ENCODE peak calls at places on chromosome 19, in four cellular contexts. One of them, this sample, is unnamed.
A peak's percentile ranks its signal among the peaks of the same experiment; 100 is the strongest.

GRCh38 chr19:40101813-40102212 is 11.1 kb upstream of the ZNF780A start:
- DNase-seq in neural crest cell: no peak
- DNase-seq in GM06990: no peak
- DNase-seq in WTC11: no peak
- DNase-seq in this sample: no peak

GRCh38 chr19:33390908-33391630 is 17.6 kb downstream of the CEBPG start:
- DNase-seq in neural crest cell: no peak
- DNase-seq in WTC11: no peak
- DNase-seq in GM06990: no peak
- DNase-seq in this sample: peak; percentile 10

GRCh38 chr19:5908773-5909442 is 4.2 kb downstream of the VMAC start:
- DNase-seq in GM06990: no peak
- DNase-seq in neural crest cell: no peak
- DNase-seq in WTC11: no peak
- DNase-seq in this sample: no peak

GRCh38 chr19:3149526-3150505 is 14.0 kb downstream of the GNA15 start:
- DNase-seq in neural crest cell: no peak
- DNase-seq in WTC11: no peak
- DNase-seq in GM06990: no peak
- DNase-seq in this sample: no peak

GRCh38 chr19:40216013-40216776 is 2.0 kb downstream of the TTC9B start:
- DNase-seq in neural crest cell: no peak
- DNase-seq in GM06990: no peak
- DNase-seq in WTC11: no peak
- DNase-seq in this sample: no peak

GRCh38 chr19:35741216-35741541 is 1.1 kb downstream of the IGFLR1 start:
- DNase-seq in GM06990: no peak
- DNase-seq in WTC11: no peak
- DNase-seq in neural crest cell: no peak
- DNase-seq in this sample: no peak

GRCh38 chr19:35299523-35300339 is 7.8 kb downstream of the MAG start:
- DNase-seq in WTC11: peak; percentile 74
- DNase-seq in neural crest cell: no peak
- DNase-seq in GM06990: no peak
- DNase-seq in this sample: no peak

GRCh38 chr19:33861950-33862349 is 65.3 kb downstream of the KCTD15 start:
- DNase-seq in neural crest cell: no peak
- DNase-seq in GM06990: no peak
- DNase-seq in WTC11: no peak
- DNase-seq in this sample: no peak

GRCh38 chr19:45186509-45187334 is 8.1 kb downstream of the BLOC1S3 start:
- DNase-seq in GM06990: no peak
- DNase-seq in WTC11: no peak
- DNase-seq in neural crest cell: no peak
- DNase-seq in this sample: no peak

GRCh38 chr19:28764066-28764465 is 448.9 kb downstream of the UQCRFS1 start:
- DNase-seq in GM06990: no peak
- DNase-seq in neural crest cell: no peak
- DNase-seq in WTC11: no peak
- DNase-seq in this sample: no peak

GRCh38 chr19:11284535-11284934 is 11.4 kb upstream of the TSPAN16 start:
- DNase-seq in neural crest cell: no peak
- DNase-seq in WTC11: no peak
- DNase-seq in GM06990: no peak
- DNase-seq in this sample: no peak

GRCh38 chr19:16850133-16850532 is 20.9 kb downstream of the SIN3B start:
- DNase-seq in neural crest cell: no peak
- DNase-seq in GM06990: no peak
- DNase-seq in WTC11: no peak
- DNase-seq in this sample: no peak

GRCh38 chr19:45492627-45493470 is 4.0 kb downstream of the RTN2 start:
- DNase-seq in GM06990: peak; percentile 81
- DNase-seq in WTC11: peak; percentile 88
- DNase-seq in neural crest cell: peak; percentile 33
- DNase-seq in this sample: peak; percentile 78

GRCh38 chr19:32649751-32650150 is 25.2 kb downstream of the ANKRD27 start:
- DNase-seq in GM06990: no peak
- DNase-seq in WTC11: no peak
- DNase-seq in neural crest cell: no peak
- DNase-seq in this sample: no peak

GRCh38 chr19:54460230-54461005 is 3.2 kb downstream of the LENG9 start:
- DNase-seq in WTC11: no peak
- DNase-seq in neural crest cell: no peak
- DNase-seq in GM06990: no peak
- DNase-seq in this sample: no peak

GRCh38 chr19:6041071-6041470 is 63.1 kb upstream of the RANBP3 start:
- DNase-seq in GM06990: no peak
- DNase-seq in WTC11: no peak
- DNase-seq in neural crest cell: no peak
- DNase-seq in this sample: no peak

GRCh38 chr19:34310494-34310981 is 54.5 kb upstream of the GPI start:
- DNase-seq in WTC11: no peak
- DNase-seq in neural crest cell: no peak
- DNase-seq in GM06990: no peak
- DNase-seq in this sample: no peak

GRCh38 chr19:33724723-33725060 is 72.0 kb upstream of the KCTD15 start:
- DNase-seq in neural crest cell: no peak
- DNase-seq in GM06990: no peak
- DNase-seq in WTC11: no peak
- DNase-seq in this sample: no peak

DNA sequence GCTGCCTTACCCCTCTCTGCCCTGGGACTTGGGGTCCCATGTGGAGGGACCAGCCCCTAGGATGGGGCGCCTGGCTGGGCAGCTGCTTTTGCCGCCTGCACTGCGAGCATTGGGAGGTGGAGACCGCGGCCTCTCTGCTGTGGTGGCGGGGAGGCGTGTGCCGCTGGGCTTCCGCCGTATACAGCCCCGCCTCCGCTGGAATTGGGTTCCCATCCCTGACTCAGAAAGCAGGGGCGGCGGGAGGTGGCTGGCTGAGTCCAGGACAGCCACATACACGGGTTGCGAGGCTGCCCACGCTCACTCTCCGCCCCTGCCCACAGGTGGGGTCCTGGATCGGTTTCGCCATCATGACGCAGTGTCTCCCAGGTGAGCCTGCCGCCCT is 6.6 kb downstream of the NDUFB7 start:
- DNase-seq in neural crest cell: no peak
- DNase-seq in GM06990: no peak
- DNase-seq in WTC11: no peak
- DNase-seq in this sample: no peak
- TF ChIP-seq CTCF in neural crest cell: no peak
- TF ChIP-seq CTCF in GM06990: no peak
- TF ChIP-seq CTCF in WTC11: no peak
- TF ChIP-seq CTCF in this sample: no peak

DNA sequence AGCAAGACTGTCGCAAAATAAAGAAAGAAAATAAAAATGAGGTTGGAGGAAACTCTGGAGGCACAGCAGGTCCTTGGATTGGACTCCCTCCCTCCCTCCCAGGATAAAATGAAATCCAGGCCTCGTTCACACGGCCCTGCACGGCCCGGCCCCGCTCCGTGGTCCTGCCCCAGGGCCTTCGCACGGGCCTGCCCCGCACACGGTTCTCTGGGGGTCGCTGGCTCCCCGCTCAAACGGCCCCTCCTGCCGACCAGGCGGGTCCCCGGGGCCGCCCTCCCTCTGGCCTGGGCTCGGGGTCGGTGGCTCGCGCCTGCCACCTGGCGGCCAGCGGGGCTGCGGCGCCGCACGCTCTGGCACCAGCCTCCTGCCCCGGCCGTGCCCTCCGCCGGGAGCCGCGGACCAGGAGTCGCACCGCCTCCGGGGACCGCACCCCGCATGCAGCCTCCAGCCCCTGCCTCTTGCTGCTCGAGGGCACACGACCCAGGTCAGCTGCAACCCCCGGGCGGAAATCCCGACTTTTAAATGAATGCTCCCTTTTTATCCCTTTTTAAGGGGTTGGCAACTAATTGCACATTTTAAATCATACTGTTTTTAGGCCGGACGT is 1.5 kb upstream of the WDR18 start:
- DNase-seq in WTC11: peak; percentile 86
- DNase-seq in neural crest cell: peak; percentile 82
- DNase-seq in GM06990: peak; percentile 86
- DNase-seq in this sample: peak; percentile 93
- TF ChIP-seq CTCF in WTC11: peak; percentile 97
- TF ChIP-seq CTCF in neural crest cell: peak; percentile 96
- TF ChIP-seq CTCF in GM06990: peak; percentile 17
- TF ChIP-seq CTCF in this sample: peak; percentile 99

GRCh38 chr19:31125071-31125470 is 224.2 kb downstream of the TSHZ3 start:
- DNase-seq in neural crest cell: no peak
- DNase-seq in GM06990: no peak
- DNase-seq in WTC11: no peak
- DNase-seq in this sample: no peak
- TF ChIP-seq CTCF in neural crest cell: no peak
- TF ChIP-seq CTCF in GM06990: no peak
- TF ChIP-seq CTCF in WTC11: no peak
- TF ChIP-seq CTCF in this sample: no peak

DNA sequence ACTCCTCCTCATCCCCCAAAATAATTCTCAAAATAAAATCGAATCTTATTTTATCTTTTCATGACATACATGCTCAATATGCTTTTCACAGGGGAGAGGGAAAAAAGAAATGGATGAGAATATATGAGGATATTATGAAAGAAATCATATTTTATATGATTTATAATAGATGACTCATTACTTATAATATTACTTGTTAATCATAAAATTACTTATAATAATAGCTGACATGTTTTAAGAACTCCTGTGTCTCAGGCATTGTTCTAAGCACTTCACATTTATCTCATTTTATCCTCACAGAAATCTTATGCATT is 3.0 kb upstream of the CEACAM3 start:
- DNase-seq in neural crest cell: no peak
- DNase-seq in WTC11: no peak
- DNase-seq in GM06990: no peak
- DNase-seq in this sample: no peak
- TF ChIP-seq CTCF in neural crest cell: peak; percentile 13
- TF ChIP-seq CTCF in WTC11: no peak
- TF ChIP-seq CTCF in GM06990: no peak
- TF ChIP-seq CTCF in this sample: no peak

GRCh38 chr19:18503971-18504885 is 17.6 kb downstream of the ELL start:
- DNase-seq in WTC11: no peak
- DNase-seq in neural crest cell: no peak
- DNase-seq in GM06990: no peak
- DNase-seq in this sample: peak; percentile 74
- TF ChIP-seq CTCF in WTC11: no peak
- TF ChIP-seq CTCF in neural crest cell: no peak
- TF ChIP-seq CTCF in GM06990: no peak
- TF ChIP-seq CTCF in this sample: no peak

DNA sequence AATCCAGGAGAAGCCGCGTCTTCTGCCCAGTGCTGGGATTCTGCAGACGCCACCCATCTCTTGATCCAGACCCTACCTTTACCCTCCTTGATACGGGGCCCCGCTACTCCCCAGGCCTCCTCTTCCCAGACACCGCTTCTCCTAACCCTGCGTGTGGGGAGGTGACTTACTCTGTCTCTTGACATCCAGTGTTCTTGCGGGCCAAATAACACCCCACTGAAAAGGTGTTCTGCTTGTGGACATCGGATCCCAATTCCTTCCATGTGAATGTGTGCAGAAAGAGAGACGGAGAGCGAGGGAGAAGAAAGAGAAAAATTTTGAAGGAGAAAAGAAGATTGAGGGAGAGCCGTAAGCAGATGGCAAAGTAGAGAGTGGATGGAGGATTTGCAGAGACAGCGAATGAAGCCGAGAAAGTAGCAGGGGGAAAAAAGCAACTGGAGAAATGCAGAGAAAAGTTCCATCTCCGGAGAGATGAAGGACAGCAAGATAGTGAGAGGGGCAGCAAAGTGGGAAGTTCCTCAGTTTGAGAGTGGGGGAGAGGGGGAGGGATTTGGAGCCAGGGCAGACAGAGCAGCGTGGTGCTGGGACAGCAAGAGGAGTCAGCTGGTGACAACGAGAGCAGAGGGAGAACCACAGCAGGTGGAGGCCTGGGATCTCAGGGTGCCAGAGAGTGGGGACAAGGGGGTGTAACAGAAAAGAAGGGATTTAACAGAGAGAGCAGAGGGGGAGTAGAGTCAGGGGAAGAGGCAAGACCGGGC is 811 bp downstream of the ZNF480 start:
- DNase-seq in WTC11: no peak
- DNase-seq in neural crest cell: no peak
- DNase-seq in GM06990: no peak
- DNase-seq in this sample: peak; percentile 23
- TF ChIP-seq CTCF in WTC11: no peak
- TF ChIP-seq CTCF in neural crest cell: no peak
- TF ChIP-seq CTCF in GM06990: no peak
- TF ChIP-seq CTCF in this sample: no peak

GRCh38 chr19:1279782-1280341 is 4.5 kb downstream of the FAM174C start:
- DNase-seq in GM06990: peak; percentile 86
- DNase-seq in WTC11: peak; percentile 90
- DNase-seq in neural crest cell: peak; percentile 87
- DNase-seq in this sample: peak; percentile 87
- TF ChIP-seq CTCF in GM06990: peak; percentile 95
- TF ChIP-seq CTCF in WTC11: peak; percentile 92
- TF ChIP-seq CTCF in neural crest cell: peak; percentile 92
- TF ChIP-seq CTCF in this sample: peak; percentile 96

GRCh38 chr19:53078668-53079067 is 24.6 kb downstream of the ZNF160 start:
- DNase-seq in WTC11: no peak
- DNase-seq in neural crest cell: no peak
- DNase-seq in GM06990: no peak
- DNase-seq in this sample: no peak

GRCh38 chr19:53082929-53083328 is 20.3 kb downstream of the ZNF160 start:
- DNase-seq in neural crest cell: no peak
- DNase-seq in GM06990: no peak
- DNase-seq in WTC11: no peak
- DNase-seq in this sample: no peak

GRCh38 chr19:53079313-53079924 is 23.8 kb downstream of the ZNF160 start:
- DNase-seq in WTC11: no peak
- DNase-seq in neural crest cell: no peak
- DNase-seq in GM06990: no peak
- DNase-seq in this sample: no peak

GRCh38 chr19:53076984-53077383 is 26.2 kb downstream of the ZNF160 start:
- DNase-seq in GM06990: no peak
- DNase-seq in WTC11: peak; percentile 91
- DNase-seq in neural crest cell: peak; percentile 66
- DNase-seq in this sample: no peak
- TF ChIP-seq CTCF in GM06990: no peak
- TF ChIP-seq CTCF in WTC11: peak; percentile 70
- TF ChIP-seq CTCF in neural crest cell: peak; percentile 83
- TF ChIP-seq CTCF in this sample: no peak

This sample was measured in GM10248.